ENCODE peak calls at places on chromosomes 16 and 17, in four cellular contexts. D, Y, Q and N are unnamed samples.

GRCh38 chr17:19464033-19465026 is 53.3 kb downstream of the RNF112 start:
- DNase-seq in D (peak), Y (no peak), Q (peak), N (no peak)

GRCh38 chr16:4513086-4513860 is 25.3 kb downstream of the CDIP1 start:
- DNase-seq in Q (no peak), D (no peak), Y (no peak), N (no peak)

GRCh38 chr17:10061131-10061581 is 137.2 kb downstream of the GAS7 start:
- DNase-seq in D (peak), Q (peak), Y (no peak), N (peak)

GRCh38 chr16:19316846-19317245 is 31.3 kb downstream of the CLEC19A start:
- DNase-seq in Y (no peak), Q (no peak), D (no peak), N (no peak)

GRCh38 chr17:66982011-66982508 is 17.6 kb downstream of the CACNG4 start:
- DNase-seq in D (no peak), Q (no peak), Y (no peak), N (peak)

GRCh38 chr17:3890082-3890892 is 2.6 kb downstream of the CAMKK1 start:
- DNase-seq in Y (peak), D (peak), Q (peak), N (no peak)

GRCh38 chr17:77439382-77440013 is 298.7 kb downstream of the SEC14L1 start:
- DNase-seq in Q (no peak), D (no peak), Y (no peak), N (no peak)

GRCh38 chr17:76376318-76377133 is 7.9 kb upstream of the SPHK1 start:
- DNase-seq in Y (no peak), Q (peak), D (no peak), N (no peak)

GRCh38 chr17:83162035-83162745 is 82.8 kb downstream of the METRNL start:
- DNase-seq in Q (no peak), D (no peak), Y (no peak), N (no peak)

GRCh38 chr16:2829501-2830354 is at the start of gene ZG16B:
- DNase-seq in Q (peak), Y (no peak), D (no peak), N (no peak)

GRCh38 chr17:68184816-68185436 is 62.9 kb upstream of the AMZ2 start:
- DNase-seq in D (no peak), Y (no peak), Q (no peak), N (no peak)

GRCh38 chr17:68360198-68360597 is 68.9 kb downstream of the ARSG start:
- DNase-seq in Y (no peak), D (no peak), Q (no peak), N (no peak)

GRCh38 chr16:73065617-73066313 is 17.8 kb upstream of the ZFHX3 start:
- DNase-seq in Q (peak), D (no peak), Y (no peak), N (no peak)

GRCh38 chr16:81623365-81624102 is 155.6 kb upstream of the PLCG2 start:
- DNase-seq in D (no peak), Y (peak), Q (peak), N (no peak)

GRCh38 chr17:28777178-28777577 is 33.4 kb downstream of the TRAF4 start:
- DNase-seq in D (no peak), Q (no peak), Y (no peak), N (no peak)

GRCh38 chr17:37741334-37742113 is 3.3 kb downstream of the HNF1B start:
- DNase-seq in Q (peak), Y (peak), D (no peak), N (no peak)

GRCh38 chr17:19546289-19547065 is 12.8 kb downstream of the SLC47A1 start:
- DNase-seq in Y (peak), Q (no peak), D (no peak), N (no peak)

GRCh38 chr16:75836377-75837010 is 110.2 kb upstream of the CPHXL start:
- DNase-seq in Y (no peak), D (no peak), Q (no peak), N (no peak)

GRCh38 chr17:11292491-11292890 is 51.5 kb downstream of the SHISA6 start:
- DNase-seq in Y (no peak), D (no peak), Q (no peak), N (no peak)

GRCh38 chr17:71117461-71117860 is 948.1 kb downstream of the KCNJ2 start:
- DNase-seq in Y (no peak), Q (no peak), D (peak), N (no peak)

GRCh38 chr17:75509528-75510258 is 5.6 kb downstream of the CASKIN2 start:
- DNase-seq in Q (no peak), D (no peak), Y (peak), N (no peak)

GRCh38 chr16:85689285-85689949 is 663 bp upstream of the GINS2 start:
- DNase-seq in Y (no peak), D (no peak), Q (no peak), N (no peak)

GRCh38 chr16:5222770-5223169 is 125.2 kb upstream of the EEF2KMT start:
- DNase-seq in Q (no peak), Y (no peak), D (no peak), N (no peak)

GRCh38 chr17:64190468-64190867 is 60.5 kb upstream of the ERN1 start:
- DNase-seq in Q (no peak), Y (no peak), D (no peak), N (no peak)

GRCh38 chr17:78390241-78391050 is 12.0 kb downstream of the PGS1 start:
- DNase-seq in Y (no peak), D (peak), Q (peak), N (peak)

GRCh38 chr17:73155410-73156165 is 9.2 kb upstream of the SSTR2 start:
- DNase-seq in D (no peak), Y (no peak), Q (no peak), N (no peak)

GRCh38 chr17:72702136-72702735 is 390.3 kb downstream of the SLC39A11 start:
- DNase-seq in Y (no peak), Q (peak), D (peak), N (no peak)

GRCh38 chr17:39199673-39199985 is 454 bp upstream of the RPL19 start:
- DNase-seq in D (no peak), Y (no peak), Q (no peak), N (no peak)

GRCh38 chr16:10579575-10579964 is 828 bp downstream of the EMP2 start:
- DNase-seq in D (no peak), Q (peak), Y (no peak), N (no peak)

GRCh38 chr17:38447502-38448095 is 19.3 kb downstream of the ARHGAP23 start:
- DNase-seq in Y (peak), D (no peak), Q (no peak), N (no peak)

GRCh38 chr16:70298988-70299938 is at the start of gene DDX19B:
- DNase-seq in Q (peak), D (no peak), Y (peak), N (no peak)

GRCh38 chr17:32755045-32755805 is 121.7 kb downstream of the MYO1D start:
- DNase-seq in D (peak), Y (peak), Q (peak), N (peak)

GRCh38 chr17:81839301-81839700 is 4.5 kb upstream of the PPP1R27 start:
- DNase-seq in Q (no peak), D (no peak), Y (no peak), N (no peak)

GRCh38 chr16:52543654-52544053 is 3.3 kb downstream of the TOX3 start:
- DNase-seq in D (no peak), Q (no peak), Y (no peak), N (no peak)

GRCh38 chr17:70357196-70357595 is 187.9 kb downstream of the KCNJ2 start:
- DNase-seq in Q (no peak), Y (no peak), D (peak), N (no peak)

DNA sequence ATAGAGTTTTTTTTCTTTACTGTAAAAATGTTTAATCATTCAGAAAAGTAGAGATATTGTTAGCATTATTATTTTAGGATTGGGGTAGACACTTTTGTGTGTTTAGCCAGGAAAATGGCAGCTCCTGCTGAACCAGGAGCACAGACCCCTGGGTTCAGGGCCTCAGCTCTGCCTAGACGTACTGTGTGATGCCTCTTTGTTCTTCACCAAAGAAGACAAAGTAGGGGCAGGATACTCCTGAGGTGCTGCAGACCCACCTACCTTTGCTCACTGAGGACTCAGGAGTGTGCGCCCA is 105.0 kb downstream of the MRM1 start:
- DNase-seq in Y (no peak), D (no peak), Q (no peak), N (no peak)
- TF ChIP-seq CTCF in Y (no peak), D (no peak), Q (no peak), N (no peak)

DNA sequence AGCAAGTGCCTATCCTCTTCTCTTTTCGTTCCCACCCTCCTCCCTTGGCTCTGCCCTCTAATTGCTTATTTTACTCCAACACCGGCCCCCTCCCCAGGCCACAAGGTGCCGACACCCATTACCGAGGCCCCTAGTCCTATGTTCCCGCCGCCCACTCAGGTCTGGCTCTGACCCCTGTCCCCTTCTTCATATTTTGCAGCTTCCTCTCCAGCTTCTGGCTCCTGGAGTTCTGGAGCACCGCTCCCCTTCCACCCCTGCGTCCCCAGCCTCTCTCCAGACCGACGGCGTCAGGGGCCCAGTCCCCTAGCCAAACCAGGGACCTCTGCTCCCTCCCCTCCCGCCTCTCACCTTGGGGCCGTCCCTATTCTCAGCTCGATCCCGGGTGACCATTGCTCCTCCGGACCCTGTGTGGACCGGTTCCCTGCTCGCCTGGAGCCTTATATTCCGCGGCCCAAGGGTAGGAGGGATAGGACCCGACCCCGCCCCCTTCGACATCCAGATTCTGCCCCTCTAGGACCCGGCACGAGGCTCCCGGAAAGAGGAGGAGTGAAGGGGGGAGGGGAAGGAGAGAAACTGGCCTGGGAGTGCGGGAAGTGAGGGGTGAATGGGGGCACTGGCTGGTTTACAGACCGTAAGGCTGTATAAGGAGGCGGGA is at the start of gene HES7:
- DNase-seq in Y (peak), Q (no peak), D (no peak), N (no peak)
- H3K4me3 ChIP-seq in Y (peak), Q (peak), D (peak), N (peak)

DNA sequence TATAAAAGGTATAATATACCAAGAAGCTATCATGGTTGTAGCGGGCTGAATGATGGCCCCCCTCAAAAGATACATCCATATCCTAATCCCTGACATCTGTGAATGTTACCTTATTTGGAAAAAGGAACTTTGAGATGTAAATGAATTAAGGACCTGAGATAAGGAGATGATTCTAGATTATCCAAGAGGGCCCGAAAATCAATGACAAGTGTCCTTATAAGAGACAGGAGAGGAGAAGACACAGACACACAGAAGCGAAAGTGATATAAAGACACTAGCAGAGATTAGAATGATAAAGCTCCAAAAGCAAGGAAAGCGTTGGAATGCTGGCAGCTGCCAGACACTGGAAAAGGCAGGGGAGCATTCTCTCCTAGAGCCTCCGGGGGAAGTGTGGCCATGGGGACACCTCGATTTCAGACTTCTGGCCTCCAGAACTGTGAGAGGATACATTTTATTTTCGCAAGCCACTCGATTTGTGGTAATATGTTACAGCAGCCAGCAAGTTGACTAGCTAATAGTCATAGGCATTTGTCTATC is 12.5 kb upstream of the GP1BA start:
- DNase-seq in D (no peak), Y (no peak), Q (no peak), N (no peak)
- TF ChIP-seq CTCF in D (no peak), Y (no peak), Q (no peak), N (no peak)

DNA sequence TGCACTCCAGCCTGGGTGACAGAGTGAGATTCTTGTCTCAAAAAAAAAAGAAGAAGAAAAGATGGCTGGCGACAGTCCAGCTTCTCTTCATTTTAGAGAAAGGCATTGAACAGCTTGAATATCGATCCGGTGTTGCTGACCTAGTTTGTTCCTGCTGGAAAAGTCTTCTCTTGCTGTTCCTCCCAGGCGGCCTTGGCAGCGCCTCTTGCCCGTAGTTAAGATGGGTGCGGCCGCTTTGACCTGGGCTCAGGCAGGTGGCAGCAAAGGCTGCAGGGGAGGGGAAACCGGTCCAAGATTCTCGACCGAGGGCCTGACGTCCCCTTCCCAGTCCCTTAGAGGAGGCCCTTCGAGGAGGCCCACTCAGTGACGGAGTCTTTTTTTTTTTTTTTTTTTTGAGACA is 3.8 kb upstream of the ZNF764 start:
- DNase-seq in Y (no peak), D (no peak), Q (no peak), N (no peak)
- H3K4me3 ChIP-seq in Y (no peak), D (no peak), Q (no peak), N (no peak)

DNA sequence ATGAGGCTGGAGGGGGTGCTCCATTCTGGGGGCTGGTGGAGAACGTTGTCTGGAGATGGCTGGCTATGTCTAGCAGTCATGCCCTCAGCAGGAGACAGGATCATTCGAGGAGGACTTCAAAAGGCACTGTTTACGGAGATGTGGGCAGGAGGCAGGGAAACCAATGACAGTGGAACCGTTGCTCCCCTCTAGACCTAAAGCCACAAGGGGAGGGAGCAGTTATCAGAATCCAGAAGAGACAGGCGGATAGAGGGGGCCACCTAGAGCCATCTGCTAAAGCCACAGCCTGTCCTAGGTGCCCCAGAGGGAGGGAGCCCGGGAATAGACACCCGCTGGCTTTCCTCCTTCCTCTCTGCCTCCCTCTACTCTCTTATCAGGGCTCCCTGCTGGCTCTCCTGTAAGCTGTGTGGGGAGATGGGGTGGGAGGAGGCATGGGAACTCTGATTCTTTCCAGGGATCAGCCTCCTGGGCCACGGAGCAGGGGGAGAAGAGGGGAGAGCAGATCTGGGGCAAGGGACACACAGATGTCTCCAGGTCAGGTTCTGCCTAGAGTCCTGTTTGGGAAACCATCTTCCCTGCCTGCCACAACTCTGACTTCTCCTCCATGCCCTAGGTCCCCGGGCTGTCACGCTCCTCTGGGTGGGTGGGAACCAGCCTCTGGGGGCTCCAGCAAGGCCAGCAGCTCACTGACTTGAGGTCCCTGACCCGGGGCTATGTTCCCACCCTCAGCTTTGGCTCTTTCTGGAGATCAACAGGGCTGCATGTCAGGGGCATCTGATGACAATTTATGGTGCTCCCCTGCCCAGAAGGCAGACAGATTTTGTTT is 42.3 kb downstream of the IRX3 start:
- DNase-seq in D (no peak), Q (no peak), Y (no peak), N (no peak)
- TF ChIP-seq CTCF in D (no peak), Q (no peak), Y (no peak), N (no peak)

GRCh38 chr17:79789943-79790804 is 6.7 kb downstream of the CBX8 start:
- DNase-seq in Q (no peak), Y (no peak), D (no peak), N (no peak)
- H3K4me3 ChIP-seq in Q (no peak), Y (no peak), D (no peak), N (no peak)

GRCh38 chr16:24846548-24847357 is 990 bp downstream of the SLC5A11 start:
- DNase-seq in Y (no peak), D (no peak), Q (no peak), N (no peak)
- TF ChIP-seq CTCF in Y (no peak), D (no peak), Q (no peak), N (no peak)